ENCODE peak calls at places on chromosomes 11 and 22, in four cellular contexts. C, Z, F and L are unnamed samples.

GRCh38 chr22:38108561-38109319 is 1.7 kb downstream of the BAIAP2L2 start:
- DNase-seq in C (no peak), Z (no peak), F (no peak), L (no peak)

GRCh38 chr11:24422371-24422770 is 74.5 kb upstream of the LUZP2 start:
- DNase-seq in Z (no peak), C (no peak), F (no peak), L (no peak)

GRCh38 chr11:71977743-71978418 is 20.8 kb upstream of the IL18BP start:
- DNase-seq in C (peak), F (peak), Z (no peak), L (no peak)

GRCh38 chr11:6563667-6564066 is 39.7 kb downstream of the RRP8 start:
- DNase-seq in C (no peak), Z (no peak), F (no peak), L (peak)

GRCh38 chr22:19766506-19767426 is 6.2 kb downstream of the TBX1 start:
- DNase-seq in F (peak), Z (no peak), C (no peak), L (peak)

GRCh38 chr11:129766858-129767604 is 48.6 kb upstream of the TMEM45B start:
- DNase-seq in F (peak), Z (no peak), C (no peak), L (no peak)

GRCh38 chr22:24834845-24835570 is 29.0 kb downstream of the SGSM1 start:
- DNase-seq in C (no peak), Z (no peak), F (no peak), L (no peak)

GRCh38 chr11:18700872-18701271 is 2.3 kb downstream of the TMEM86A start:
- DNase-seq in Z (no peak), F (no peak), C (no peak), L (no peak)

GRCh38 chr11:23797624-23798419 is 699.0 kb upstream of the LUZP2 start:
- DNase-seq in F (no peak), Z (no peak), C (no peak), L (no peak)

GRCh38 chr22:19877626-19878339 is 23.1 kb upstream of the GNB1L start:
- DNase-seq in F (no peak), Z (no peak), C (no peak), L (peak)

GRCh38 chr11:120027546-120028180 is 110.2 kb downstream of the TRIM29 start:
- DNase-seq in C (no peak), F (no peak), Z (no peak), L (no peak)

GRCh38 chr22:41543854-41544670 is at the start of gene POLR3H:
- DNase-seq in Z (peak), C (peak), F (peak), L (peak)

GRCh38 chr11:17810736-17811135 is 76.2 kb downstream of the KCNC1 start:
- DNase-seq in Z (peak), C (peak), F (no peak), L (no peak)

GRCh38 chr11:10935015-10935564 is 77.2 kb upstream of the ZBED5 start:
- DNase-seq in Z (no peak), F (no peak), C (no peak), L (no peak)

GRCh38 chr11:68011046-68011943 is 1.2 kb downstream of the ALDH3B1 start:
- DNase-seq in C (no peak), Z (no peak), F (no peak), L (no peak)

GRCh38 chr11:35466058-35466457 is 46.7 kb upstream of the SLC1A2 start:
- DNase-seq in C (no peak), F (no peak), Z (no peak), L (no peak)

GRCh38 chr11:117816151-117816741 is 8.3 kb downstream of the FXYD2 start:
- DNase-seq in C (no peak), F (no peak), Z (no peak), L (peak)

GRCh38 chr22:31958625-31959239 is 14.4 kb downstream of the YWHAH start:
- DNase-seq in F (no peak), C (no peak), Z (no peak), L (no peak)

GRCh38 chr11:68709064-68709463 is 24.7 kb downstream of the GAL start:
- DNase-seq in F (no peak), C (no peak), Z (no peak), L (no peak)

GRCh38 chr11:36375348-36376314 is 79.5 kb downstream of the PRR5L start:
- DNase-seq in F (no peak), Z (no peak), C (no peak), L (no peak)

GRCh38 chr11:83249972-83250593 is 36.1 kb downstream of the CCDC90B start:
- DNase-seq in Z (peak), C (no peak), F (no peak), L (no peak)

GRCh38 chr11:112579282-112579681 is 318.6 kb upstream of the PLET1 start:
- DNase-seq in F (no peak), C (no peak), Z (no peak), L (no peak)

GRCh38 chr11:17273668-17274321 is 2.7 kb upstream of the NUCB2 start:
- DNase-seq in Z (no peak), F (no peak), C (no peak), L (no peak)

GRCh38 chr22:18983120-18983651 is 47.1 kb upstream of the PRODH start:
- DNase-seq in C (no peak), F (no peak), Z (no peak), L (no peak)

GRCh38 chr11:133678211-133678610 is 145.9 kb upstream of the OPCML start:
- DNase-seq in C (no peak), F (no peak), Z (no peak), L (no peak)

GRCh38 chr11:93740031-93740801 is 1.1 kb downstream of the TAF1D start:
- DNase-seq in Z (no peak), C (no peak), F (peak), L (peak)

GRCh38 chr11:116731821-116732739 is 40.7 kb downstream of the BUD13 start:
- DNase-seq in F (no peak), Z (no peak), C (no peak), L (no peak)

GRCh38 chr22:30386960-30387848 is at the start of gene RNF215:
- DNase-seq in C (peak), Z (no peak), F (peak), L (peak)

GRCh38 chr11:130897262-130898182 is 18.8 kb downstream of the SNX19 start:
- DNase-seq in C (peak), Z (no peak), F (no peak), L (peak)

GRCh38 chr22:37753746-37754145 is 54.0 kb upstream of the GCAT start:
- DNase-seq in C (no peak), Z (no peak), F (no peak), L (no peak)

GRCh38 chr11:9859491-9860305 is 195.8 kb downstream of the SWAP70 start:
- DNase-seq in C (no peak), Z (no peak), F (no peak), L (no peak)

GRCh38 chr22:37044634-37045625 is 6.6 kb upstream of the KCTD17 start:
- DNase-seq in F (no peak), Z (no peak), C (no peak), L (no peak)

GRCh38 chr11:61891331-61892084 is at the start of gene FADS3:
- DNase-seq in F (peak), C (peak), Z (no peak), L (peak)

GRCh38 chr11:355581-356458 is 13.5 kb upstream of the B4GALNT4 start:
- DNase-seq in Z (peak), C (peak), F (peak), L (peak)

GRCh38 chr11:34318111-34319037 is 39.4 kb downstream of the ABTB2 start:
- DNase-seq in F (no peak), Z (no peak), C (no peak), L (no peak)

GRCh38 chr22:38228873-38229740 is 27.3 kb downstream of the MAFF start:
- DNase-seq in Z (no peak), C (no peak), F (no peak), L (no peak)

GRCh38 chr11:65791719-65792213 is 4.9 kb downstream of the OVOL1 start:
- DNase-seq in C (no peak), F (peak), Z (peak), L (no peak)

GRCh38 chr11:74845978-74846517 is 97.4 kb downstream of the RNF169 start:
- DNase-seq in F (no peak), C (no peak), Z (no peak), L (no peak)

GRCh38 chr11:74844865-74845264 is 96.2 kb downstream of the RNF169 start:
- DNase-seq in C (no peak), F (no peak), Z (no peak), L (no peak)

GRCh38 chr11:74844072-74844471 is 95.4 kb downstream of the RNF169 start:
- DNase-seq in C (no peak), F (no peak), Z (no peak), L (no peak)

GRCh38 chr11:74847895-74848294 is 99.2 kb downstream of the RNF169 start:
- DNase-seq in Z (no peak), F (no peak), C (no peak), L (no peak)

DNA sequence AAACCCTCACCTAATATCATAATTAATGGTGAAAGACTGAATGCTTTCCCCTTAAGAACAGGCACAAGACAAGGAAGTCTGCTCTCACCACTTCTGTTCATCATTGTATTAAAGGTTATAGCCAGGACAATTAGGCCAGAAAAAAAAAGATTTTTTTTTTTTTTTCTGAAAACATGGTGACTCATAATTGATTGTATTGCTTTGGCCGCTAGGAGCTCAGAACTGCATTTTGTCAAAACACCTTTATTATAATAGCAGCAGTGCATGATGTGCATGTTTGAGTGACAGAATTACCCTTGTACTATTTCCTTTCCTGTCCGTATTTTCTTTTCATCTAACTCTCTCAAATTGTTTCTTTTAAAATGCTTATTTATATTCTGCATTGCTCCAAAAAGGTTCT is 98.1 kb downstream of the RNF169 start:
- DNase-seq in Z (no peak), F (no peak), C (no peak), L (no peak)
- TF ChIP-seq CTCF in Z (no peak), F (no peak), C (no peak), L (no peak)

GRCh38 chr22:23156286-23156685 is 11.0 kb downstream of the RAB36 start:
- DNase-seq in F (no peak), Z (no peak), C (no peak), L (no peak)
- TF ChIP-seq CTCF in F (no peak), Z (no peak), C (no peak), L (no peak)

GRCh38 chr22:50544078-50544745 is 1.5 kb upstream of the KLHDC7B start:
- DNase-seq in F (peak), Z (no peak), C (peak), L (peak)
- TF ChIP-seq CTCF in F (peak), Z (peak), C (peak), L (peak)

GRCh38 chr11:64089915-64090810 is 54.4 kb downstream of the FLRT1 start:
- DNase-seq in C (no peak), F (no peak), Z (no peak), L (no peak)

GRCh38 chr11:64092119-64092760 is 56.5 kb downstream of the FLRT1 start:
- DNase-seq in F (no peak), Z (no peak), C (no peak), L (no peak)

GRCh38 chr11:64089493-64089892 is 53.8 kb downstream of the FLRT1 start:
- DNase-seq in F (no peak), C (no peak), Z (no peak), L (no peak)

GRCh38 chr11:64092761-64093136 is 57.0 kb downstream of the FLRT1 start:
- DNase-seq in C (no peak), Z (no peak), F (no peak), L (no peak)

DNA sequence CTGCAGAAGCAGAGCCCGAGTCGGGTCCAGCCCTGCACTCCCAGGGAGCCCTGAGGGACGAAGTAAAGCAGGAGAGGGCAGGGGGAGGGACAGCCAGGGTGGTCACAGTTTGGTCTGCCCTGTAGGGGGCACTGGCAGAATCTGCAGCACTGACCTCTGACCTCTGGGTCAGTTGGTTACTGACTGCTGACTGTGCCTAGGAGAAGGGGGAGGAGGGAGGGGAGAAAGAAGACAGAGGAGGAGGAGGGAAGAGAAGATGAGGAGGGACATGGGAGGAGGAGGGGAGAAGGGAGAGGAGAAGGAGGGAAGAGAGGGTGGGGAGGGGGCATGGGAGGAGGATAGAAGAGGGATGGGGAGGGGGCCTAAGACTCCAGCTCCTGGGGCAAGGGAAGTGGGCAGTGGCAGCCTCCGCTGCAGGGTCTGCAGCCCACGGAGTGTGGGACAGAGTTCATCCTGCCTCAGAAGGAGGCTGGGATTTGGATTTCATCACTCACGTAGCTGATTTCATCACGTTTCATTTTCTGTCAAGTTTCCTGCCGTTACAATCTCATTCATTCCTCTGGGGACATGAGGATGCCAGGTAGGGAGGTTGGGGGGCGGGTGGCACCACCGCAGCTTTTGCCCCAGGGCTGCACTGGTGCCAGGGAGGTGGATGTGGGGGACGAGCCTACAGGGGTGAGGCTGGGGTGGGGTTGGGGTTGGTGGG is 55.2 kb downstream of the FLRT1 start:
- DNase-seq in C (no peak), F (no peak), Z (no peak), L (no peak)
- TF ChIP-seq CTCF in C (no peak), F (no peak), Z (no peak), L (no peak)

DNA sequence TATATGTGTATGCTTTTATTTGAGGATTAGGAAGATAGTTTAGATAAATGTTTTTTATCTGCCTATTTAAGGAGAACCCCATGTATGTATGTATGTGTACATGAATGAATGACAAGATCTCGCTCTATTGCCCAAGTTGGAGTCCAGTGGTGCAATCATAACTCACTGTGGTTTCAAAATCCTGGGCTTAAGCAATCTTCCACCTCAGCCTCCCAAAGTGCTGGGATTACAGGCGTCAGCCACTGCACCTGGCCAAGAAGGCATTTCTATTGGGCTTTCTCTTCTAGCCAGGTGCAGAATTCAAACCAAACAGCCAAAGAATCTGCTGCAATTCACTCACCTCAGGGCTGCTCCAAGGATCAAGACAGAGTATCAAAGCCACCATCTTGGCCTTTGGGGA is 25.5 kb upstream of the DGKZ start:
- DNase-seq in F (no peak), Z (no peak), C (no peak), L (no peak)
- TF ChIP-seq CTCF in F (no peak), Z (no peak), C (no peak), L (no peak)

GRCh38 chr22:49312601-49313000 is 515.1 kb downstream of the BRD1 start:
- DNase-seq in C (no peak), Z (no peak), F (no peak), L (no peak)

GRCh38 chr22:49321477-49322055 is 506.1 kb downstream of the BRD1 start:
- DNase-seq in F (no peak), Z (no peak), C (no peak), L (no peak)

GRCh38 chr22:49320714-49321476 is 506.8 kb downstream of the BRD1 start:
- DNase-seq in C (no peak), F (no peak), Z (no peak), L (no peak)

GRCh38 chr22:49322231-49322630 is 505.4 kb downstream of the BRD1 start:
- DNase-seq in F (no peak), Z (no peak), C (no peak), L (no peak)

DNA sequence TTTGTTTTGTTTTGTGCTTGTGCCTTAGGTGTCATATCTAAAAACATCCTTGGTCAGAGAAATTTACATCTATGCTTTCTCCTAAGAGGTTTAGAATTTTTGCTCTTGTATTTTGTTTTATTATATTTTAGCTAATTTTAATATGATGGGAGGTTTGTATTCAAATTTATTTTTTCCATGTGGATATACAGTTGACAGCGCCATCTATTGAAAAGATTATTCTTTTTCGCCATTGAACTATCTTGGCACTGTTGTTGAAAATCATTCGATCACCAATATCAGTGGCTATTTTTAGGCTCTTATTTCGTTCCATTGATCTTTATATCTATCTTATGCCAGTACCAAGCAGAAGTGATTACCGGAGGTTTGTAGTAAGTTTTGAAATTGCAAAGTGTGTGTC is 510.3 kb downstream of the BRD1 start:
- DNase-seq in C (no peak), F (no peak), Z (no peak), L (no peak)
- TF ChIP-seq CTCF in C (no peak), F (no peak), Z (no peak), L (no peak)

DNA sequence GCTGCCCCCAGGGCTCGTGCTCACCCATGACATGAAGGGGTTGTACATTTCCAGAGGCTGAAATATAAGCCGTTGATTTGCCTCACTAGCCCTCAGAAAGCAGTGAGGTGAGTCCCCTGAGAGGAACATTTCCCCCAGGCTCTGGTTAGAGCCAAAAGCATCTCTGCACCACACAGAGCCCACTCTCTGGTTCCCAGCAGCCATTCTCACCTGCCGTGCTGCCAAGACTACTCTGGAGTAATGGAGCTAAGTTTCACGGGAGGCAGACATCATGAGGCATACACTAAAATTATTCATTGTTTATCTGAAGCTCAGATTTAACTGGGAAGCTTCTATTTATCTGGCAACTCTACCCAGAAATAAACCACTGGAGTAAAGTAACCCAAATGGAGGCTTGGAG is 40.8 kb downstream of the CACNA1I start:
- DNase-seq in C (no peak), F (no peak), Z (no peak), L (no peak)
- TF ChIP-seq CTCF in C (no peak), F (no peak), Z (no peak), L (no peak)

GRCh38 chr11:27696961-27697360 is 3.3 kb downstream of the BDNF start:
- DNase-seq in C (no peak), F (no peak), Z (no peak), L (no peak)

GRCh38 chr11:27697679-27698275 is 2.5 kb downstream of the BDNF start:
- DNase-seq in F (no peak), C (no peak), Z (no peak), L (no peak)

GRCh38 chr11:27696112-27696511 is 4.1 kb downstream of the BDNF start:
- DNase-seq in C (no peak), Z (no peak), F (no peak), L (no peak)

GRCh38 chr11:27693398-27693797 is 6.9 kb downstream of the BDNF start:
- DNase-seq in F (no peak), Z (no peak), C (no peak), L (no peak)

DNA sequence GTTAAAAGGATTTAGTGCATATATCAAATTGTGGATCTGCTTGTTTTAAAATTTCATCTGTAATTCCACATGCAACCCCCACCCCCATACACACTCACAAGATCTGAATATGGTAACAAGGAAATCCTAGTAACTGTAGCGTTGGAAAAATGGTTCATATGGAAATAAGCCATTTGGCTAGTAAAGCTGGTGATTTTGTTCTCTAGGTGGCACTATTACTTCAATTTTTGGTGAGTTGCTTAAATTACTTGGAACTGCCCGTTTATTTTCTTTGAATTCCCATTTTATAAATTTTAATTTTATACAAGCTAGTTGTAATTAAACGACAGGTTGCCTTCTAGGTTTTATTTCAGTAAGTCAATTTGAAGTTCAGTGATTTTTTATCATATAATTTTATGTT is 5.3 kb downstream of the BDNF start:
- DNase-seq in Z (no peak), F (no peak), C (no peak), L (no peak)
- TF ChIP-seq CTCF in Z (peak), F (no peak), C (peak), L (no peak)